ENCODE peak calls at places on chromosomes 6 and 20, in six cellular contexts. O is A549, I is K562, Q is SK-N-SH, S is IMR-90, M is WTC11. T is an unnamed sample.

GRCh38 chr6:109869398-109870165 is 108.5 kb upstream of the GPR6 start:
- DNase-seq in I (no peak), O (no peak), M (no peak), S (peak), Q (no peak), T (no peak)

GRCh38 chr6:28545955-28546354 is 20.3 kb downstream of the GPX5 start:
- DNase-seq in I (peak), Q (no peak), M (no peak), O (no peak), S (no peak), T (no peak)

GRCh38 chr6:36765943-36766648 is 68.5 kb downstream of the RAB44 start:
- DNase-seq in M (peak), O (peak), Q (peak), S (peak), I (peak), T (peak)

GRCh38 chr6:4059115-4059777 is 19.7 kb downstream of the FAM217A start:
- DNase-seq in M (no peak), O (peak), S (peak), Q (no peak), I (peak), T (peak)

GRCh38 chr20:36591854-36592641 is 13.5 kb upstream of the RAB5IF start:
- DNase-seq in I (peak), M (peak), Q (peak), O (no peak), S (peak), T (no peak)

GRCh38 chr20:64214113-64214512 is 41.4 kb upstream of the PCMTD2 start:
- DNase-seq in Q (no peak), M (no peak), S (no peak), O (no peak), I (no peak), T (no peak)

GRCh38 chr20:40686893-40687292 is 2.1 kb downstream of the MAFB start:
- DNase-seq in Q (no peak), I (no peak), M (no peak), O (no peak), S (no peak), T (no peak)

GRCh38 chr6:109024784-109025183 is 69.9 kb downstream of the SESN1 start:
- DNase-seq in I (peak), S (peak), O (no peak), Q (no peak), M (peak), T (no peak)

GRCh38 chr6:96520039-96520850 is 1.4 kb upstream of the UFL1 start:
- DNase-seq in Q (no peak), M (peak), S (peak), I (peak), O (no peak), T (no peak)

GRCh38 chr6:7691675-7692452 is 34.0 kb upstream of the BMP6 start:
- DNase-seq in O (peak), Q (no peak), S (peak), I (peak), M (no peak), T (no peak)

GRCh38 chr20:56187791-56188190 is 60.7 kb upstream of the MC3R start:
- DNase-seq in I (peak), M (no peak), S (no peak), Q (peak), O (no peak), T (no peak)

GRCh38 chr20:19815553-19815991 is 57.5 kb downstream of the RIN2 start:
- DNase-seq in Q (no peak), M (no peak), S (peak), I (no peak), O (peak), T (no peak)

GRCh38 chr6:161131367-161131766 is 139.8 kb downstream of the MAP3K4 start:
- DNase-seq in S (no peak), O (no peak), I (no peak), M (no peak), Q (no peak), T (no peak)

GRCh38 chr6:68506911-68507310 is 128.2 kb upstream of the ADGRB3 start:
- DNase-seq in M (no peak), O (no peak), S (no peak), Q (no peak), I (no peak), T (no peak)

GRCh38 chr20:23043376-23043775 is 6.1 kb downstream of the THBD start:
- DNase-seq in O (no peak), I (peak), M (no peak), Q (no peak), S (no peak), T (no peak)

GRCh38 chr6:166556871-166557322 is 29.6 kb downstream of the RAMACL start:
- DNase-seq in O (peak), S (peak), M (no peak), Q (no peak), I (no peak), T (no peak)

GRCh38 chr6:53496797-53497196 is 48.1 kb downstream of the GCLC start:
- DNase-seq in Q (no peak), S (peak), M (no peak), O (peak), I (no peak), T (no peak)

GRCh38 chr6:29011276-29011734 is 6.2 kb upstream of the ZNF311 start:
- DNase-seq in M (peak), O (peak), S (peak), Q (peak), I (peak), T (peak)

GRCh38 chr6:161418458-161418945 is 144.6 kb upstream of the AGPAT4 start:
- DNase-seq in Q (peak), M (no peak), S (peak), I (peak), O (no peak), T (no peak)

GRCh38 chr20:35738410-35739179 is 3.5 kb downstream of the RBM39 start:
- DNase-seq in M (no peak), S (no peak), I (no peak), O (no peak), Q (no peak), T (no peak)

GRCh38 chr20:48638546-48638945 is 189.3 kb downstream of the PREX1 start:
- DNase-seq in I (peak), Q (no peak), M (no peak), O (no peak), S (peak), T (no peak)

GRCh38 chr6:151610336-151610735 is 116.5 kb downstream of the CCDC170 start:
- DNase-seq in M (no peak), S (no peak), Q (no peak), I (no peak), O (no peak), T (no peak)

GRCh38 chr6:142482249-142482648 is 180.4 kb downstream of the ADGRG6 start:
- DNase-seq in S (peak), O (no peak), Q (no peak), M (no peak), I (no peak), T (no peak)

GRCh38 chr6:144482142-144482541 is 197.0 kb downstream of the UTRN start:
- DNase-seq in O (peak), S (peak), Q (peak), M (peak), I (peak), T (peak)

GRCh38 chr6:165849539-165850430 is 186.7 kb upstream of the PDE10A start:
- DNase-seq in M (no peak), I (no peak), Q (no peak), O (no peak), S (no peak), T (no peak)

GRCh38 chr6:158963020-158963808 is 36.8 kb downstream of the RSPH3 start:
- DNase-seq in I (no peak), O (no peak), S (no peak), Q (no peak), M (no peak), T (no peak)

GRCh38 chr20:37702643-37703337 is 9.0 kb downstream of the CTNNBL1 start:
- DNase-seq in Q (no peak), S (no peak), O (no peak), I (no peak), M (no peak), T (no peak)

GRCh38 chr20:37706298-37706697 is 12.5 kb downstream of the CTNNBL1 start:
- DNase-seq in O (no peak), S (no peak), I (no peak), Q (no peak), M (no peak), T (no peak)

GRCh38 chr20:37699202-37699601 is 5.4 kb downstream of the CTNNBL1 start:
- DNase-seq in M (no peak), I (no peak), Q (peak), S (no peak), O (no peak), T (no peak)

GRCh38 chr20:37703338-37703660 is 9.5 kb downstream of the CTNNBL1 start:
- DNase-seq in S (no peak), I (no peak), Q (no peak), M (no peak), O (no peak), T (no peak)

DNA sequence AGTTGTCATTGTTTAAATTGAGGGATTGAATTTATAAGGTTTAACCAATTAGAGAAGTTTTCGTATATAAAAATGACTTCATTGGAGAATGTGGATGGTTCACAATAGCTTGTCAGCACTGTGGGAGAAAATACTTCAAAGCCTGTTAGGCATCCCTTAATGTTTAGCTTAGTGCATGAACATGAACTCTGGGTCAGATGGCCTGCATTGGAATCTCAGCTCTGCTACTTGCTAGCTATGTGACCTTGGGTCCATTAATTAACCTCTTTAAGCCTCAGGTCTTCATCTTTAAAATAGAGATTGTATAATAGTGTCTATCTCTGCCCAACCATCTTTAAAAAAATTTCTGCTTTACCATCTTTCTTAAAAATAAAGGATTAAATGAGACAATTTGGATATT is 11.1 kb downstream of the CTNNBL1 start:
- DNase-seq in S (no peak), I (no peak), M (no peak), O (no peak), Q (no peak), T (no peak)
- TF ChIP-seq USF2 in S (no peak), I (no peak), M (no peak), O (no peak), Q (no peak), T (no peak)

GRCh38 chr6:149138093-149138492 is 179.4 kb upstream of the TAB2 start:
- DNase-seq in O (no peak), I (no peak), M (no peak), S (no peak), Q (no peak), T (no peak)

GRCh38 chr6:149140910-149141290 is 176.6 kb upstream of the TAB2 start:
- DNase-seq in S (no peak), O (no peak), M (no peak), I (no peak), Q (no peak), T (no peak)

GRCh38 chr6:149138699-149139294 is 178.7 kb upstream of the TAB2 start:
- DNase-seq in I (no peak), O (no peak), M (no peak), S (no peak), Q (no peak), T (no peak)

GRCh38 chr6:149139782-149140136 is 177.8 kb upstream of the TAB2 start:
- DNase-seq in S (no peak), O (no peak), M (no peak), Q (no peak), I (no peak), T (no peak)

DNA sequence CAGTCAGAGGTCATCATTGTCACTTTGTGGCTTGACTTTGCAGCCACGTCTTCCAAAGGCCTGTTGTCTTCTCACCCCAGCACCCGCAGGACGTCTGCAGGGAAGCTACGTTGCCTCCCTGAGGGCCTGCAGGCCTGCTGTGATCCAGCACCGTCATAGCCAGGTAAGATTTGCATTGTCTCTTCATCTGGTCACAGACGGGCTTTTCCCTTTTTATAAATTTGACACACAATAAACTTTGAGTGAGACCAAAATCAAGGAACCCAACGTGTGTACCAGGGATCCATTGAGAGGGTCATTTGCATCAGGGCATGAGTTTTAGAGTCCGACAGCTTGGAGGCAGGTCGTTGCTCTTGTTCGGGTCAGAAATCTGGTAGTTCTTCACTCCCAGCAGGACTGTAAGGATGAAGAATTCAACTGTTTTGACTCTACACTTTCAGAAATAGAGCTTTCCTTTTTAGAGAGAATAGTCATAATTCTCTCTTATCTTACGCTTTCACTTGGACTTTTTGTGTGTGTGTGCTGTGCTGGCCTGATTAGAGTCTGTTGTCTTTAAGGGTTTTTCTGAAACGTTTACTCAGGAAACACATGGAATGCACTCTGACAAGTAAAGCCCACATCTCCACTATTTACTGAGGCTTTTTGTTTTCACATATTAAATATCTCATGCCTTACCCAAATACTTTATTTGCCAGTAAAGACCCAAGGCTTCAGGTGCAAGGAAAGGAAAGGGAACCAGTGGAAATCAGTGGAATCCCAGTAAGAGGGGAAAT is 177.2 kb upstream of the TAB2 start:
- DNase-seq in O (no peak), M (no peak), I (peak), S (no peak), Q (no peak), T (no peak)
- TF ChIP-seq USF2 in O (no peak), M (no peak), I (no peak), S (no peak), Q (no peak), T (no peak)

GRCh38 chr6:52074155-52074554 is 13.3 kb downstream of the PKHD1 start:
- DNase-seq in M (no peak), S (no peak), O (no peak), I (no peak), Q (no peak), T (no peak)

GRCh38 chr6:52077961-52078613 is 9.3 kb downstream of the PKHD1 start:
- DNase-seq in Q (no peak), I (no peak), O (no peak), M (no peak), S (no peak), T (no peak)

GRCh38 chr6:52076791-52077179 is 10.6 kb downstream of the PKHD1 start:
- DNase-seq in I (no peak), O (no peak), S (no peak), M (no peak), Q (no peak), T (peak)

GRCh38 chr6:52081237-52081636 is 6.2 kb downstream of the PKHD1 start:
- DNase-seq in O (no peak), M (no peak), Q (no peak), S (no peak), I (no peak), T (no peak)

DNA sequence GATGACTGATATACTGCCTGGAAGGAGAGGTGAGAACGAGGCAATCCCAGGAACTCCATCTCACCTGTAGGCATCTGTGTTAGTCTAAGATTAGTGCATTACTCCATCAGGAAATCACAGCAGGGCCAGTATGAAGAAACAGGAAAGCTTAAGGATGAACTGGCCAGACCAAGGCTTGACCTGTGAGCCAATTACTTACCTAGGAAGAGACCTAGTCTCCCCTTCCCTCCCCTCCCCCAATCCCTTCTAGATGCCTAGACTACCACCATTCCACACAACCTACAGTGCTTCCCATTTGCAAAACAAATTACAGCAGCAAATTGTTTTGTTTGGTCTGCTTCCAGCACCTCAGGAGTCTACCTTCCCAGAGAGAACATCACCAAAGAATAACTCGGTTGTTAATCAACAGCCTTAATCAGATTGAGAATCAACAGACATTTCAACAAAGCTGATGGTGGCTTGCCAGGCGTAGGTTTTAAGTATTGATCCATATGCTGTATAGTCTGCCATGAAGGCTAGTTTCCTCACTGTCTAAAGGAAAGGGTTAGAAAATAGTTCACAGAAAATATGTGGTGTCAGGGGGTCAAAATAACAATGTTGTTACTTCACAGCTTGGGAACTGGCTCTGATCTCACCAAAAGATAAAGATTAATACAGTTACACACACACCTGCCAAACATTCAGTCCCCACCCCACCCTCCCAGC is 10.1 kb downstream of the PKHD1 start:
- DNase-seq in M (no peak), S (no peak), Q (peak), I (no peak), O (no peak), T (peak)
- TF ChIP-seq USF2 in M (no peak), S (no peak), Q (no peak), I (no peak), O (no peak), T (no peak)

DNA sequence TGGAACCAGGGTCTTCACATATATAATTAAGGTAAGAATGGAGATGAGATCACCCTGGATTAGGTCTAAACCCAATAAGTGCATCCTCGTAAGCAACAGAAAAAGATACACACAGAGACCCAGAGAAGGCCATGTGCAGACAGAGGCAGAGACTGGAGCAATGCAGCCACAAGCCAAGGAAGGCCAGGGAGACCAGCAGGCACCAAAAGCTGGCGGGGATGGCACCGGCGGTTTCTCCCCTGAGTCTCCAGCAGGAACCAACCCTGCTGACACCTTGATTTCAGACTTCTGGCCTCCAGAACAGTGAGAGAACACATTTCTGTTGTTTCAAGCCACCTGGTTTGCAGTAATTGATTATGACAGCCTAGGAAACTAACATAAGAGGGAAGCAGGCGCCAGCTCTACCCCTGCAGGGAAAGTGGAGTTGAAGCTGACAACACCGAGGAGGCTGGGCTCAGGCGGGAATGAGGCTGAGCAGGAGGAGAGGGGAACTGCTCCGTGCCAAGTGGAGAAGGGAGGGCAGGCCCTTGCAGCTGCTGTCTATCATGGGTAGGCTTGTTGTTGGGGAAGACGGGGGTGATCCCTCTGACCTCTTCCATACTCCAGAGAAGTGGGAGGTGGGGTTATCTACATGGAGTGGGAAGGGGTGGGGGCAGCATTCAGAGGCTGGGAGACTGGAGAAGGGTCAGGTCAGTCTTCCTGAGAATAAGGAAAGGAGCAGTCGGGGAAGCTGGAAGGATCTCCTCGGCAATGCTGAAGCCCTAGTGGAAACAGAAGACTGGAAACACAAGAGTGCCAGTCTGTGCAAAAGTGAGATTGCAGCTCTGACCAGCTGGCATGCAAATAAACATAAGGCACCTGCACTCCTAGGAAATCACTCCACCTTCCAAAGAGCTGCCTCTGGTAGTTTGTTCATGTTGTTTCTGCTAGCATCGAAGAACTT is 72.7 kb downstream of the NFATC2 start:
- DNase-seq in M (no peak), Q (no peak), I (no peak), S (no peak), O (no peak), T (no peak)
- TF ChIP-seq USF2 in M (no peak), Q (no peak), I (no peak), S (no peak), O (no peak), T (no peak)

DNA sequence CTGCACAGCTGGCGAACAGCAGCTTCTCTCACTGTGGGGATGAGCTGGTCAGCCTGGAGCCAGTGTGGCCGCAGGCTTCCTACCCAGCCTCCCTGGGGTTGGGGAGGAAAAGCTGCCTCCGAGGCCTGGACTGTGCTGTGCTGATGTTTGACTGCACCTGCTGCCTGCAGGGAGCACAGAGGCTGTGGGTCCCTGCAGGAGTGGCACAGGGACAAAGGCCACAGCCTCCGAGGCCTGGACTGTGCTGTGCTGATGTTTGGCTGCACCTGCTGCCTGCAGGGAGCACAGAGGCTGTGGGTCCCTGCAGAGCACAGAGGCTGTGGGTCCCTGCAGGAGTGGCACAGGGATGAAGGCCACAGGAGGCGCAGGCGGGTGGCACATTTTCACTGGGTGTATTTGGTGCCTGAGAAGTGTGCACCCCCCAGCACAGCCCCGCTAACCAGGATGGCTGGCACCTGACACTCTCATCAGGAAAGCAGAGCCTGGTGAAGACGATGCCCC is 83.9 kb downstream of the DLL1 start:
- DNase-seq in M (no peak), I (no peak), Q (peak), S (no peak), O (no peak), T (no peak)
- TF ChIP-seq USF2 in M (no peak), I (no peak), Q (no peak), S (no peak), O (no peak), T (no peak)